ENCODE peak calls at places on chromosomes 3 and 15, in eight cellular contexts. One of them, this sample, is unnamed.
A peak's percentile ranks its signal among the peaks of the same experiment; 100 is the strongest.

GRCh38 chr3:191356586-191357439 is 26.5 kb upstream of the UTS2B start:
- DNase-seq in NCI-H1436: no peak
- DNase-seq in EL: peak; percentile 71
- DNase-seq in right lobe of liver: no peak
- DNase-seq in Daoy: peak; percentile 70
- DNase-seq in GM18507: no peak
- DNase-seq in left ventricle myocardium inferior: peak; percentile 33
- DNase-seq in neural progenitor cell: no peak
- DNase-seq in this sample: no peak

GRCh38 chr15:59703979-59704796 is 15.1 kb upstream of the BNIP2 start:
- DNase-seq in NCI-H1436: no peak
- DNase-seq in EL: peak; percentile 40
- DNase-seq in right lobe of liver: no peak
- DNase-seq in Daoy: peak; percentile 59
- DNase-seq in GM18507: no peak
- DNase-seq in left ventricle myocardium inferior: no peak
- DNase-seq in neural progenitor cell: no peak
- DNase-seq in this sample: no peak

GRCh38 chr3:132448211-132448961 is 31.1 kb downstream of the DNAJC13 start:
- DNase-seq in NCI-H1436: no peak
- DNase-seq in EL: peak; percentile 68
- DNase-seq in right lobe of liver: no peak
- DNase-seq in Daoy: no peak
- DNase-seq in GM18507: no peak
- DNase-seq in left ventricle myocardium inferior: peak; percentile 33
- DNase-seq in neural progenitor cell: no peak
- DNase-seq in this sample: peak; percentile 75

GRCh38 chr15:42069496-42070275 is 24.7 kb downstream of the PLA2G4D start:
- DNase-seq in NCI-H1436: no peak
- DNase-seq in EL: no peak
- DNase-seq in right lobe of liver: peak; percentile 42
- DNase-seq in Daoy: no peak
- DNase-seq in GM18507: no peak
- DNase-seq in left ventricle myocardium inferior: no peak
- DNase-seq in neural progenitor cell: no peak
- DNase-seq in this sample: no peak

GRCh38 chr15:41554915-41555314 is 4.1 kb upstream of the TYRO3 start:
- DNase-seq in NCI-H1436: no peak
- DNase-seq in EL: no peak
- DNase-seq in right lobe of liver: no peak
- DNase-seq in Daoy: no peak
- DNase-seq in GM18507: no peak
- DNase-seq in left ventricle myocardium inferior: no peak
- DNase-seq in neural progenitor cell: no peak
- DNase-seq in this sample: no peak

GRCh38 chr15:57652481-57652880 is 54.0 kb upstream of the POLR2M start:
- DNase-seq in NCI-H1436: no peak
- DNase-seq in EL: no peak
- DNase-seq in right lobe of liver: no peak
- DNase-seq in Daoy: no peak
- DNase-seq in GM18507: no peak
- DNase-seq in left ventricle myocardium inferior: no peak
- DNase-seq in neural progenitor cell: no peak
- DNase-seq in this sample: no peak

GRCh38 chr3:14145236-14145635 is 20.4 kb downstream of the TMEM43 start:
- DNase-seq in NCI-H1436: no peak
- DNase-seq in EL: peak; percentile 25
- DNase-seq in right lobe of liver: no peak
- DNase-seq in Daoy: peak; percentile 37
- DNase-seq in GM18507: no peak
- DNase-seq in left ventricle myocardium inferior: no peak
- DNase-seq in neural progenitor cell: no peak
- DNase-seq in this sample: no peak

GRCh38 chr15:67281714-67282113 is 27.1 kb downstream of the IQCH start:
- DNase-seq in NCI-H1436: no peak
- DNase-seq in EL: no peak
- DNase-seq in right lobe of liver: no peak
- DNase-seq in Daoy: no peak
- DNase-seq in GM18507: no peak
- DNase-seq in left ventricle myocardium inferior: no peak
- DNase-seq in neural progenitor cell: no peak
- DNase-seq in this sample: no peak

GRCh38 chr15:89841306-89841705 is 26.7 kb upstream of the ANPEP start:
- DNase-seq in NCI-H1436: no peak
- DNase-seq in EL: peak; percentile 10
- DNase-seq in right lobe of liver: no peak
- DNase-seq in Daoy: no peak
- DNase-seq in GM18507: no peak
- DNase-seq in left ventricle myocardium inferior: no peak
- DNase-seq in neural progenitor cell: no peak
- DNase-seq in this sample: no peak

GRCh38 chr3:112605285-112605684 is 35.7 kb downstream of the CCDC80 start:
- DNase-seq in NCI-H1436: no peak
- DNase-seq in EL: peak; percentile 93
- DNase-seq in right lobe of liver: no peak
- DNase-seq in Daoy: peak; percentile 88
- DNase-seq in GM18507: no peak
- DNase-seq in left ventricle myocardium inferior: no peak
- DNase-seq in neural progenitor cell: no peak
- DNase-seq in this sample: no peak

GRCh38 chr3:63990733-63991132 is 32.6 kb downstream of the PSMD6 start:
- DNase-seq in NCI-H1436: no peak
- DNase-seq in EL: no peak
- DNase-seq in right lobe of liver: no peak
- DNase-seq in Daoy: no peak
- DNase-seq in GM18507: no peak
- DNase-seq in left ventricle myocardium inferior: no peak
- DNase-seq in neural progenitor cell: no peak
- DNase-seq in this sample: no peak